ENCODE peak calls at places on chromosomes 6 and 20, in five cellular contexts. J is psoas muscle, X is aorta, W is heart right ventricle, D is K562. U is an unnamed sample.

GRCh38 chr6:81797594-81797993 is 45.1 kb upstream of the TENT5A start:
- ATAC-seq in J (no peak), X (no peak), W (no peak), D (no peak), U (peak; percentile 53)

GRCh38 chr20:11153819-11154218 is 480.0 kb upstream of the JAG1 start:
- ATAC-seq in J (no peak), X (no peak), W (no peak), D (no peak), U (no peak)

GRCh38 chr6:87066449-87067288 is 28.2 kb downstream of the CGA start:
- ATAC-seq in J (no peak), X (no peak), W (no peak), D (peak; percentile 40), U (no peak)

GRCh38 chr20:51481311-51481997 is 61.1 kb downstream of the NFATC2 start:
- ATAC-seq in J (no peak), X (no peak), W (no peak), D (no peak), U (no peak)

GRCh38 chr6:4794140-4794707 is 18.0 kb downstream of the CDYL start:
- ATAC-seq in J (no peak), X (peak; percentile 36), W (peak; percentile 86), D (peak; percentile 89), U (no peak)

GRCh38 chr20:13220194-13220856 is 749 bp upstream of the ISM1 start:
- ATAC-seq in J (peak; percentile 42), X (peak; percentile 91), W (peak; percentile 40), D (no peak), U (peak; percentile 75)

GRCh38 chr6:127164009-127164408 is 45.5 kb downstream of the RSPO3 start:
- ATAC-seq in J (no peak), X (no peak), W (no peak), D (no peak), U (no peak)

GRCh38 chr20:49909499-49910339 is 5.6 kb downstream of the SPATA2 start:
- ATAC-seq in J (peak; percentile 91), X (no peak), W (peak; percentile 74), D (peak; percentile 76), U (peak; percentile 47)

GRCh38 chr20:47735412-47736400 is 49.6 kb downstream of the SULF2 start:
- ATAC-seq in J (no peak), X (peak; percentile 72), W (peak; percentile 58), D (peak; percentile 35), U (peak; percentile 58)

GRCh38 chr6:108796875-108797274 is 51.3 kb upstream of the ARMC2 start:
- ATAC-seq in J (no peak), X (no peak), W (no peak), D (no peak), U (no peak)

GRCh38 chr6:155313602-155314091 is 637 bp downstream of the TFB1M start:
- ATAC-seq in J (peak; percentile 17), X (no peak), W (peak; percentile 21), D (peak; percentile 58), U (no peak)

GRCh38 chr20:38842558-38842981 is 37.1 kb downstream of the PPP1R16B start:
- ATAC-seq in J (no peak), X (no peak), W (no peak), D (no peak), U (no peak)

GRCh38 chr6:110357298-110357695 is 852 bp downstream of the METTL24 start:
- ATAC-seq in J (no peak), X (peak; percentile 31), W (peak; percentile 29), D (no peak), U (peak; percentile 11)

GRCh38 chr20:831251-831650 is 2.3 kb upstream of the FAM110A start:
- ATAC-seq in J (no peak), X (no peak), W (no peak), D (no peak), U (no peak)

GRCh38 chr20:45306431-45306982 is at the start of gene RBPJL:
- ATAC-seq in J (no peak), X (peak; percentile 40), W (no peak), D (peak; percentile 84), U (no peak)

GRCh38 chr6:143700684-143701342 is 23.0 kb downstream of the PHACTR2 start:
- ATAC-seq in J (peak; percentile 34), X (no peak), W (peak; percentile 92), D (no peak), U (no peak)

GRCh38 chr20:1651268-1651667 is 6.3 kb downstream of the SIRPG start:
- ATAC-seq in J (no peak), X (no peak), W (no peak), D (no peak), U (no peak)

GRCh38 chr6:56661298-56661697 is 18.6 kb upstream of the DST start:
- ATAC-seq in J (no peak), X (no peak), W (no peak), D (no peak), U (no peak)

GRCh38 chr6:7062445-7063162 is 45.2 kb upstream of the RREB1 start:
- ATAC-seq in J (no peak), X (no peak), W (no peak), D (no peak), U (no peak)

GRCh38 chr20:41299899-41300298 is 17.6 kb downstream of the ZHX3 start:
- ATAC-seq in J (peak; percentile 67), X (no peak), W (no peak), D (no peak), U (no peak)

GRCh38 chr6:45438849-45439406 is 61.2 kb upstream of the SUPT3H start:
- ATAC-seq in J (no peak), X (no peak), W (no peak), D (peak; percentile 68), U (peak; percentile 25)

GRCh38 chr6:19771753-19772336 is 65.3 kb upstream of the ID4 start:
- ATAC-seq in J (no peak), X (no peak), W (no peak), D (peak; percentile 43), U (no peak)

GRCh38 chr6:31094389-31094881 is 17.9 kb downstream of the C6orf15 start:
- ATAC-seq in J (no peak), X (peak; percentile 29), W (peak; percentile 43), D (no peak), U (no peak)

GRCh38 chr6:7207688-7208087 is 99.9 kb downstream of the RREB1 start:
- ATAC-seq in J (no peak), X (no peak), W (no peak), D (no peak), U (no peak)

GRCh38 chr6:44388876-44389275 is 1.4 kb downstream of the CDC5L start:
- ATAC-seq in J (no peak), X (no peak), W (no peak), D (peak; percentile 6), U (no peak)
- H3K4me3 ChIP-seq in J (peak overlapping the region; percentile 99), X (no peak overlapping the region), W (peak overlapping the region; percentile 79), D (peak overlapping the region; percentile 81), U (peak overlapping the region; percentile 72)

GRCh38 chr20:62611794-62612193 is 30.5 kb upstream of the SLCO4A1 start:
- ATAC-seq in J (no peak), X (no peak), W (no peak), D (no peak), U (no peak)
- H3K27ac ChIP-seq in J (no peak overlapping the region), X (no peak overlapping the region), W (no peak overlapping the region), D (no peak overlapping the region), U (no peak overlapping the region)

DNA sequence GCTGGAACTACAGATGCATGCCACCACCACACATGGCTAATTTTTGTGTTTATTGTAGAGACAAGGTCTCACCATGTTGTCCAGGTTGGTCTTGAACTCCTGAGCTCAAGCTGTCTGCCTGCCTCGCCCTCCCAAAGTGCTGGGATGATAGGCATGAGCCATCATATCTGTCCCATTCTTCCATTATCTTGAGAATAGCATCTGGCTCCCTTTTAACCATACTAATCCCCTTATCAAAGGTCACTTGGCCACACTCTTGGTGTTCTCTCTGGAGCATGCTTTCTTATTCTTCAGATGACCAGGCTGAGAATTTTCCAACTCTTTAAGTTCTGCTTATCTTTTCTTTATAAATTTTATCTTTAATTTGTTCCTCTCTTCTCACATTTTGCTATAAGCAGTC is 15.9 kb upstream of the TRERF1 start:
- ATAC-seq in J (no peak), X (no peak), W (no peak), D (no peak), U (no peak)
- H3K4me3 ChIP-seq in J (no peak overlapping the region), X (no peak overlapping the region), W (no peak overlapping the region), D (no peak overlapping the region), U (no peak overlapping the region)

DNA sequence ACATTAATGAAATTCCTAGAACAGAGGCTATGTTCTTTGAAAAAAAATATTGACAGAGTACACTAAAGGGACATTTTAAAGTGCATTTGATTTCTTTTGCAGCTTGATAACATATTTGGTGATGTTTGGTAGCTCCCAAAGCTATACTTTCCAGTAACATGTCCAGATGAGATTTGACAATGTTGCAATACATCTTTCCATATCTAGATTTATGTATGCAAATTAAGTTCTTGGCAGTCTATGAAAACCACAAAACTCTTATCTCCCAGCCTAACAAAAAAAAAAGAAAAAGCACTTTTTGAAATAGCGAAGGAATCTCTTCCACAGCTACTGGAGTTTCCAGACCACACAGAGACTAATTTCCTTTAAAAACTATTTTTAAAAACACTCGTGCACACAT is 93.0 kb downstream of the ADGRB3 start:
- ATAC-seq in J (no peak), X (no peak), W (no peak), D (no peak), U (no peak)
- H3K27ac ChIP-seq in J (no peak overlapping the region), X (no peak overlapping the region), W (no peak overlapping the region), D (no peak overlapping the region), U (no peak overlapping the region)

U was measured in gastroesophageal sphincter.